ENCODE peak calls at places on chromosomes 5 and 9, in four cellular contexts. D is RPMI7951, P is RCC 7860, U is right atrium auricular region. Y is an unnamed sample.

GRCh38 chr5:99032234-99033013 is 103.6 kb upstream of the CHD1 start:
- DNase-seq in P (peak), U (no peak), D (peak), Y (peak)

GRCh38 chr5:139711852-139712171 is 63.7 kb downstream of the CXXC5 start:
- DNase-seq in U (no peak), D (no peak), P (no peak), Y (no peak)

GRCh38 chr5:149217802-149218153 is 53.9 kb upstream of the AFAP1L1 start:
- DNase-seq in D (no peak), U (no peak), P (no peak), Y (no peak)

GRCh38 chr5:176986280-176986679 is 20.3 kb downstream of the UIMC1 start:
- DNase-seq in D (no peak), P (no peak), U (no peak), Y (no peak)

GRCh38 chr5:153824909-153825308 is 213.8 kb downstream of the FAM114A2 start:
- DNase-seq in P (no peak), D (no peak), U (no peak), Y (no peak)

GRCh38 chr9:31084331-31084730 is 1300.1 kb upstream of the ACO1 start:
- DNase-seq in D (no peak), P (no peak), U (no peak), Y (no peak)

GRCh38 chr9:134099123-134099761 is 31.4 kb upstream of the BRD3 start:
- DNase-seq in D (peak), U (no peak), P (peak), Y (peak)

GRCh38 chr9:114382951-114383865 is 4.6 kb downstream of the AKNA start:
- DNase-seq in P (no peak), D (peak), U (no peak), Y (no peak)

GRCh38 chr5:83632874-83633273 is 87.8 kb downstream of the HAPLN1 start:
- DNase-seq in D (peak), P (peak), U (no peak), Y (peak)

GRCh38 chr5:57434227-57434640 is 48.4 kb downstream of the ACTBL2 start:
- DNase-seq in U (no peak), P (peak), D (no peak), Y (no peak)

GRCh38 chr5:172054611-172055153 is 48.2 kb upstream of the FBXW11 start:
- DNase-seq in U (no peak), P (no peak), D (no peak), Y (no peak)

GRCh38 chr5:144273232-144274027 is 102.8 kb downstream of the KCTD16 start:
- DNase-seq in U (no peak), P (no peak), D (no peak), Y (no peak)

GRCh38 chr5:41587668-41588067 is 77.3 kb upstream of the PLCXD3 start:
- DNase-seq in D (no peak), U (no peak), P (no peak), Y (no peak)

GRCh38 chr9:89639367-89639795 is 34.6 kb downstream of the GADD45G start:
- DNase-seq in P (no peak), D (no peak), U (peak), Y (no peak)